ENCODE peak calls at places on chromosomes 2 and 18, in eight cellular contexts. J is GM12878, M is A549, U is esophagus squamous epithelium, G is hepatocyte, R is astrocyte, A is mucosa of descending colon, V is HCT116. S is an unnamed sample. For H3K4me1, the result is how much of the 10 kb centered on the place peaks cover.

GRCh38 chr2:97969466-97970067 is 26.2 kb downstream of the TMEM131 start:
- DNase-seq in J (no peak), M (no peak), U (no peak), G (no peak), R (peak), A (no peak), V (no peak), S (no peak)

GRCh38 chr2:120230515-120231471 is 7.6 kb upstream of the TMEM185B start:
- DNase-seq in J (no peak), M (no peak), U (no peak), G (peak), R (no peak), A (no peak), V (no peak), S (no peak)

GRCh38 chr18:13376298-13376840 is 157.8 kb downstream of the LDLRAD4 start:
- DNase-seq in J (no peak), M (no peak), U (no peak), G (no peak), R (peak), A (no peak), V (no peak), S (no peak)

GRCh38 chr2:224220581-224221255 is 181.2 kb downstream of the FAM124B start:
- DNase-seq in J (no peak), M (peak), U (no peak), G (no peak), R (peak), A (no peak), V (no peak), S (no peak)

GRCh38 chr2:137741963-137742362 is 222.3 kb upstream of the HNMT start:
- DNase-seq in J (no peak), M (no peak), U (no peak), G (no peak), R (no peak), A (no peak), V (no peak), S (no peak)

GRCh38 chr18:74268175-74268574 is 23.6 kb downstream of the CYB5A start:
- DNase-seq in J (no peak), M (no peak), U (no peak), G (no peak), R (no peak), A (no peak), V (no peak), S (no peak)

GRCh38 chr2:6951046-6951445 is 33.8 kb downstream of the RNF144A start:
- DNase-seq in J (no peak), M (no peak), U (no peak), G (no peak), R (no peak), A (no peak), V (no peak), S (no peak)

GRCh38 chr2:220955776-220956175 is 616.3 kb downstream of the EPHA4 start:
- DNase-seq in J (no peak), M (no peak), U (no peak), G (no peak), R (no peak), A (no peak), V (no peak), S (no peak)

GRCh38 chr18:78528437-78529228 is 451.0 kb upstream of the SALL3 start:
- DNase-seq in J (no peak), M (no peak), U (no peak), G (no peak), R (no peak), A (no peak), V (no peak), S (no peak)

GRCh38 chr2:241724259-241724974 is 10.0 kb upstream of the D2HGDH start:
- DNase-seq in J (no peak), M (no peak), U (no peak), G (no peak), R (no peak), A (no peak), V (no peak), S (no peak)

GRCh38 chr2:222431859-222432258 is 7.5 kb downstream of the SGPP2 start:
- DNase-seq in J (no peak), M (no peak), U (no peak), G (no peak), R (no peak), A (no peak), V (no peak), S (no peak)

GRCh38 chr2:154963509-154963908 is 265.0 kb downstream of the KCNJ3 start:
- DNase-seq in J (no peak), M (no peak), U (no peak), G (no peak), R (no peak), A (no peak), V (no peak), S (no peak)

GRCh38 chr2:81266106-81266505 is 961.6 kb upstream of the LRRTM1 start:
- DNase-seq in J (no peak), M (no peak), U (no peak), G (peak), R (no peak), A (no peak), V (peak), S (no peak)

GRCh38 chr2:102251042-102251848 is 60.1 kb upstream of the IL1RL1 start:
- DNase-seq in J (no peak), M (peak), U (no peak), G (peak), R (peak), A (peak), V (no peak), S (peak)

GRCh38 chr18:48352051-48352755 is 57.0 kb downstream of the ZBTB7C start:
- DNase-seq in J (no peak), M (no peak), U (no peak), G (no peak), R (no peak), A (no peak), V (no peak), S (no peak)

GRCh38 chr2:188695953-188696352 is 278.2 kb upstream of the COL3A1 start:
- DNase-seq in J (no peak), M (peak), U (no peak), G (no peak), R (peak), A (no peak), V (no peak), S (no peak)

GRCh38 chr2:235542728-235543125 is 48.9 kb downstream of the AGAP1 start:
- DNase-seq in J (no peak), M (no peak), U (no peak), G (peak), R (no peak), A (peak), V (no peak), S (no peak)

GRCh38 chr2:196403471-196403870 is 232.1 kb upstream of the STK17B start:
- DNase-seq in J (no peak), M (no peak), U (no peak), G (no peak), R (peak), A (no peak), V (no peak), S (no peak)

GRCh38 chr18:23825978-23826405 is 136.7 kb downstream of the LAMA3 start:
- DNase-seq in J (no peak), M (no peak), U (no peak), G (peak), R (peak), A (no peak), V (no peak), S (no peak)

GRCh38 chr2:206850369-206850768 is 85.0 kb downstream of the FASTKD2 start:
- DNase-seq in J (no peak), M (no peak), U (no peak), G (no peak), R (no peak), A (no peak), V (no peak), S (no peak)

GRCh38 chr2:207503234-207503633 is 26.5 kb upstream of the CREB1 start:
- DNase-seq in J (no peak), M (no peak), U (no peak), G (no peak), R (peak), A (no peak), V (no peak), S (peak)

GRCh38 chr18:61892683-61893303 is at the start of gene RNF152:
- DNase-seq in J (no peak), M (no peak), U (no peak), G (peak), R (no peak), A (peak), V (no peak), S (peak)

GRCh38 chr2:215498411-215498810 is 62.5 kb upstream of the FN1 start:
- DNase-seq in J (no peak), M (peak), U (no peak), G (peak), R (peak), A (no peak), V (no peak), S (no peak)

GRCh38 chr2:88831792-88832248 is 140.3 kb downstream of the RPIA start:
- DNase-seq in J (no peak), M (peak), U (no peak), G (no peak), R (no peak), A (peak), V (peak), S (peak)

GRCh38 chr18:42514522-42514921 is 559.5 kb downstream of the PIK3C3 start:
- DNase-seq in J (no peak), M (no peak), U (no peak), G (no peak), R (peak), A (no peak), V (no peak), S (no peak)

GRCh38 chr18:27073404-27073830 is 111.7 kb downstream of the CHST9 start:
- DNase-seq in J (peak), M (no peak), U (no peak), G (no peak), R (no peak), A (no peak), V (no peak), S (no peak)

GRCh38 chr18:23337599-23338444 is 115.3 kb upstream of the RIOK3 start:
- DNase-seq in J (no peak), M (peak), U (no peak), G (peak), R (peak), A (no peak), V (peak), S (no peak)

GRCh38 chr2:148675708-148676107 is 31.2 kb downstream of the EPC2 start:
- DNase-seq in J (no peak), M (no peak), U (no peak), G (no peak), R (peak), A (no peak), V (no peak), S (no peak)

GRCh38 chr2:41400057-41400665 is 647.7 kb upstream of the PKDCC start:
- DNase-seq in J (no peak), M (peak), U (no peak), G (peak), R (no peak), A (no peak), V (no peak), S (no peak)

GRCh38 chr2:197215988-197216979 is 94.3 kb downstream of the ANKRD44 start:
- DNase-seq in J (peak), M (no peak), U (no peak), G (no peak), R (peak), A (no peak), V (no peak), S (no peak)

GRCh38 chr18:43129946-43130523 is 14.6 kb upstream of the RIT2 start:
- DNase-seq in J (no peak), M (no peak), U (no peak), G (no peak), R (peak), A (no peak), V (no peak), S (no peak)

GRCh38 chr2:6231166-6231565 is 539.0 kb downstream of the SOX11 start:
- DNase-seq in J (no peak), M (no peak), U (no peak), G (no peak), R (peak), A (no peak), V (no peak), S (no peak)

GRCh38 chr18:36186461-36187137 is 698 bp upstream of the MOCOS start:
- DNase-seq in J (no peak), M (peak), U (no peak), G (peak), R (no peak), A (peak), V (no peak), S (peak)

DNA sequence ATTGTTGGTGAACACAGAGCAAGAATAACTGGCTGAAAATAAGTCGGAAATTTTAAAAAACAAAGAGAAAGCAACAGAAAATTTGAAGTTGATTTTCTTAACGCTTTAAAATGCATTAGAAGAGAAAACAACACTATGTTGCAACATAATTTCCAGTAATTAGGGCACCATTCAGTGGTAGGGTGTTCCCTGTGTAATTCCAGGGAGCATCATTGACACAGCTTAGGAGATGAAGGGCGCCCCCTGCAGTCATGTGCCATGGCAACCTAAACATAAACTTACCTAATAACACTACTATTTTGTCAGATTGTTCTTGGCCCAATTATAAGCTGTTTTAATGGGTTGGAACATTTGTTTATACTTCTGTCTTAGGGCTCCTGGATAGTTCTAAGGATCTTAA is 99.6 kb downstream of the DTNA start:
- DNase-seq in J (no peak), M (peak), U (no peak), G (peak), R (no peak), A (peak), V (peak), S (peak)
- TF ChIP-seq CTCF in J (no peak), M (no peak), U (no peak), G (peak), R (peak), A (no peak), V (peak), S (peak)

GRCh38 chr2:158178646-158179045 is 77.0 kb downstream of the UPP2 start:
- DNase-seq in J (no peak), M (no peak), U (no peak), G (no peak), R (no peak), A (no peak), V (no peak), S (no peak)
- H3K4me3 ChIP-seq in J (no peak), M (no peak), U (no peak), G (no peak), R (no peak), A (no peak), V (no peak), S (no peak)

GRCh38 chr2:209468796-209469325 is 45.0 kb downstream of the MAP2 start:
- DNase-seq in J (no peak), M (no peak), U (no peak), G (no peak), R (no peak), A (no peak), V (no peak), S (no peak)
- H3K4me1 ChIP-seq in J (under half), M (under half), U (under half), G (under half), R (under half), A (under half), V (under half), S (under half)

DNA sequence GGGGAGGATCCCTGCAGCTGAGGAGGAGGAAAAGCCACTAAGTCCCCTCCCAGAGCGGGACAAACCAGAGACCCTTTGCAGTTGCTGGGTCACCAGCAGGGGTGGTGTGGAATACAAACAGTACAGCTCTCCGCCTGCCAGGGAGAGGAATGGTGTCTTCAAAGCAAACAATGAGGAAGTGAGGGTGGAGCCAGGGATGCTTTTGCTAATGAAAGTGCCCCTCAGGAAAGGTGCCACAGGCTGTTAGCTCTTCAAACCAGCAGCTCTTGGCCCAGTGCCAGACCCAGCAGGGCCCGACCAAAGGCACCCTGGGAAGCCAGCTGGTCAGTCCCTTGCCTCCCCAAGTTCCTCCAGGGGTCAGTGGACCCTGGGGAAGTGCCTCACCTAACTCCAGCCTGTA is 102.8 kb downstream of the HIBCH start:
- DNase-seq in J (no peak), M (peak), U (no peak), G (peak), R (no peak), A (peak), V (no peak), S (peak)
- TF ChIP-seq CTCF in J (no peak), M (no peak), U (no peak), G (no peak), R (no peak), A (no peak), V (no peak), S (no peak)

GRCh38 chr18:76401496-76401895 is 93.5 kb downstream of the ZNF516 start:
- DNase-seq in J (no peak), M (no peak), U (peak), G (no peak), R (no peak), A (no peak), V (no peak), S (no peak)

GRCh38 chr18:76398295-76398694 is 96.7 kb downstream of the ZNF516 start:
- DNase-seq in J (no peak), M (no peak), U (no peak), G (no peak), R (no peak), A (no peak), V (no peak), S (no peak)

GRCh38 chr18:76398899-76399612 is 96.0 kb downstream of the ZNF516 start:
- DNase-seq in J (peak), M (peak), U (no peak), G (peak), R (peak), A (peak), V (peak), S (peak)

GRCh38 chr18:76397631-76398030 is 97.4 kb downstream of the ZNF516 start:
- DNase-seq in J (no peak), M (no peak), U (no peak), G (no peak), R (no peak), A (no peak), V (no peak), S (no peak)

GRCh38 chr18:76399613-76400391 is 95.2 kb downstream of the ZNF516 start:
- DNase-seq in J (no peak), M (no peak), U (no peak), G (no peak), R (no peak), A (no peak), V (no peak), S (no peak)
- H3K4me3 ChIP-seq in J (no peak), M (no peak), U (no peak), G (no peak), R (no peak), A (no peak), V (no peak), S (no peak)

GRCh38 chr2:68122680-68122964 is 35.1 kb upstream of the PNO1 start:
- DNase-seq in J (no peak), M (no peak), U (no peak), G (no peak), R (no peak), A (no peak), V (no peak), S (no peak)
- H3K4me1 ChIP-seq in J (under half), M (under half), U (under half), G (under half), R (under half), A (under half), V (under half), S (under half)

GRCh38 chr2:232417489-232417888 is 10.8 kb downstream of the ALPG start:
- DNase-seq in J (no peak), M (no peak), U (no peak), G (no peak), R (no peak), A (no peak), V (no peak), S (no peak)
- TF ChIP-seq CTCF in J (no peak), M (no peak), U (no peak), G (no peak), R (no peak), A (no peak), V (no peak), S (no peak)

DNA sequence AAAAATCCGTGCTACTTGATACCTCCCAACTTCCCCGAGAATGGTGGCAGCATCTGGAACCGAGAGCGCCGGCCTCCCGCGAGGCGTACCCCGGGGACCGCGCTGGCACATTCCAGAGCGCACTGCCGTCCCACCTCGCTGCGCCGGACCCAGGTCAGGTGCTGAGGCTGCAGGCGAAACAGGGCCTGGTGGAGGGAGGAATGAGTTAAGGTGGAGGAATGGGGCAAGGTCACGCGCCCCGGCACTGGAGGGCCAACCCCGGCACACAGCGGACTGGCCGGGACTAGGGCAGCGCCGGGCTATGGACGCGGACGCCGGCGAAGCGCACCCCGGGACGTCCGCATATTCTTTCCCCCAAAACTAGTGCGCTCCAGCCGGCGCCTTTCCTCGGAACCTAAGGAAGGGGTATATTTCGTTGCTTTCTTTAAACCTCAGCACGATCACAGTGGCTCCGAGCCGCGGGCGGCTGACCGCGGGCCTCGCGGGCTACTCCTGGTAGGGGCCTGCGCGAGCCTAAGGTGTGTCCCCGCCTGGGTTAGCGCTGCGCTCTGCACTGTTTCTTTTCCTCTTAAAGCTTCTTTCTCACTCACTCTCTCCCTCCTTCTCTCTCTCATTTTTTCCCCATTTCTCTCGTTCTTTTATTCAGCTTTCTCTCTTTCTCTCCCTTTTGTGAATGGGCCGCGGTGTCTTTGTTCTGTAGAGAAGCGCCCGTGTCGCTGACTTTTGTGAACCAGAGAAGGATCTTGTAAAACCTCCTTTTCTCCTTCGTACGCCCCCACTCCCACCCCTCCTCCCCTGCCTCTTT is 2.1 kb upstream of the OTX1 start:
- DNase-seq in J (no peak), M (no peak), U (no peak), G (peak), R (no peak), A (peak), V (no peak), S (peak)
- H3K4me3 ChIP-seq in J (peak), M (no peak), U (peak), G (no peak), R (peak), A (no peak), V (no peak), S (no peak)

DNA sequence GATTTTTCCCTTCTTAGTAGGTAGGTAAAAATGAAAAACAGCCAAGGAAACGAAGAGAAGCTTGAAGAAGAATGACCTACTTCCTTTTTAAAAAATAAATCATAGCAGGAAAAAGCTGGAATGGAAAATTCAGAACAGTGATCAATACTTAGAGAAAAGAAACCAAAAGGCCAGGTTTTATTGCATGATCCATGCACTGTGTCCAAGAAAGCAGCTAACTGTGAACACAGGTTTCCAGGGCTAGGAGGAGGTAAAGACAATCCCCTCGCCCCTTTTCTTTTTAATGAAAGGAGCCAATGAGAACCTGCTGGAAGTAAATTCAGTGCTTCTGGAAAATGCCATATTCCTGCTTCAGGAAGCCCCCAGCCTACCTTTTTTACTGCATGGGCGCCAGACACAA is 47.2 kb downstream of the BOD1L2 start:
- DNase-seq in J (no peak), M (no peak), U (no peak), G (no peak), R (no peak), A (no peak), V (no peak), S (no peak)
- H3K4me1 ChIP-seq in J (under half), M (under half), U (under half), G (under half), R (under half), A (under half), V (under half), S (under half)